ENCODE peak calls at places on chromosomes 11 and 22, in six cellular contexts. G, E, B, I, Q and K are unnamed samples.

GRCh38 chr11:76656571-76657081 is 13.9 kb downstream of the LRRC32 start:
- DNase-seq in G (no peak), E (peak), B (no peak), I (no peak), Q (no peak), K (no peak)

GRCh38 chr22:40323681-40324083 is 22.6 kb upstream of the ADSL start:
- DNase-seq in G (no peak), E (no peak), B (no peak), I (no peak), Q (no peak), K (no peak)

GRCh38 chr11:61963282-61964057 is 4.0 kb downstream of the FTH1 start:
- DNase-seq in G (peak), E (no peak), B (no peak), I (no peak), Q (peak), K (no peak)

GRCh38 chr11:45158891-45159605 is 12.6 kb downstream of the PRDM11 start:
- DNase-seq in G (no peak), E (no peak), B (no peak), I (no peak), Q (no peak), K (no peak)

GRCh38 chr11:115133810-115134209 is 370.4 kb downstream of the CADM1 start:
- DNase-seq in G (no peak), E (no peak), B (no peak), I (no peak), Q (no peak), K (no peak)

GRCh38 chr11:79864882-79865281 is 424.1 kb upstream of the TENM4 start:
- DNase-seq in G (no peak), E (no peak), B (no peak), I (no peak), Q (no peak), K (no peak)

GRCh38 chr11:10751581-10751940 is 515 bp downstream of the CTR9 start:
- DNase-seq in G (no peak), E (no peak), B (no peak), I (no peak), Q (no peak), K (no peak)

GRCh38 chr22:35921777-35922176 is 106.8 kb downstream of the RBFOX2 start:
- DNase-seq in G (peak), E (peak), B (peak), I (peak), Q (peak), K (no peak)

GRCh38 chr11:121591405-121592033 is 138.8 kb upstream of the SORL1-AS1 start:
- DNase-seq in G (peak), E (peak), B (peak), I (peak), Q (peak), K (peak)

GRCh38 chr11:101563166-101563565 is 20.6 kb downstream of the TRPC6 start:
- DNase-seq in G (no peak), E (no peak), B (no peak), I (no peak), Q (no peak), K (no peak)

GRCh38 chr22:22710719-22711531 is 66.5 kb downstream of the GGTLC2 start:
- DNase-seq in G (peak), E (peak), B (peak), I (peak), Q (peak), K (peak)

GRCh38 chr22:38177926-38178604 is 3.6 kb downstream of the PLA2G6 start:
- DNase-seq in G (peak), E (no peak), B (peak), I (peak), Q (peak), K (no peak)

GRCh38 chr22:38041760-38042584 is 15.2 kb upstream of the PICK1 start:
- DNase-seq in G (no peak), E (no peak), B (no peak), I (no peak), Q (no peak), K (no peak)

GRCh38 chr22:31753634-31754471 is at the start of gene DEPDC5:
- DNase-seq in G (peak), E (peak), B (peak), I (peak), Q (peak), K (peak)

GRCh38 chr11:115148101-115148500 is 356.1 kb downstream of the CADM1 start:
- DNase-seq in G (no peak), E (no peak), B (no peak), I (no peak), Q (no peak), K (no peak)

GRCh38 chr11:64225608-64226506 is at the start of the genes NUDT22 and TRPT1:
- DNase-seq in G (peak), E (peak), B (peak), I (peak), Q (peak), K (no peak)

GRCh38 chr11:63869171-63869591 is 30.3 kb downstream of the MARK2 start:
- DNase-seq in G (no peak), E (no peak), B (no peak), I (no peak), Q (peak), K (no peak)

GRCh38 chr11:87280143-87280542 is 242.4 kb downstream of the TMEM135 start:
- DNase-seq in G (no peak), E (no peak), B (no peak), I (no peak), Q (no peak), K (no peak)

GRCh38 chr11:123364145-123364544 is 65.9 kb upstream of the GRAMD1B start:
- DNase-seq in G (no peak), E (no peak), B (peak), I (no peak), Q (no peak), K (no peak)

GRCh38 chr11:1240771-1241170 is 17.9 kb downstream of the MUC5B start:
- DNase-seq in G (no peak), E (no peak), B (no peak), I (no peak), Q (no peak), K (no peak)

GRCh38 chr22:24128631-24129601 is 52.4 kb upstream of the SUSD2 start:
- DNase-seq in G (no peak), E (no peak), B (no peak), I (no peak), Q (no peak), K (no peak)

GRCh38 chr11:63448646-63449045 is 42.3 kb downstream of the PLAAT5 start:
- DNase-seq in G (no peak), E (peak), B (no peak), I (no peak), Q (no peak), K (no peak)

GRCh38 chr11:128862913-128863660 is 4.0 kb downstream of the KCNJ1 start:
- DNase-seq in G (peak), E (no peak), B (no peak), I (peak), Q (no peak), K (no peak)

GRCh38 chr11:22459053-22459452 is 120.9 kb downstream of the SLC17A6 start:
- DNase-seq in G (peak), E (no peak), B (no peak), I (peak), Q (peak), K (no peak)

GRCh38 chr22:46462726-46463371 is 74.6 kb downstream of the CELSR1 start:
- DNase-seq in G (peak), E (no peak), B (no peak), I (peak), Q (peak), K (no peak)

GRCh38 chr22:46380581-46380980 is 45.1 kb downstream of the TRMU start:
- DNase-seq in G (no peak), E (no peak), B (no peak), I (no peak), Q (no peak), K (no peak)

GRCh38 chr22:33842006-33842354 is 78.3 kb downstream of the LARGE1 start:
- DNase-seq in G (no peak), E (no peak), B (no peak), I (no peak), Q (no peak), K (no peak)

GRCh38 chr22:37739000-37739399 is 42.2 kb downstream of the TRIOBP start:
- DNase-seq in G (peak), E (no peak), B (no peak), I (peak), Q (no peak), K (no peak)

GRCh38 chr11:73981051-73981805 is 1.4 kb downstream of the UCP2 start:
- DNase-seq in G (no peak), E (no peak), B (no peak), I (no peak), Q (no peak), K (no peak)

GRCh38 chr11:5123802-5124521 is 14.2 kb downstream of the OR52A5 start:
- DNase-seq in G (peak), E (peak), B (peak), I (peak), Q (peak), K (peak)

GRCh38 chr11:114317738-114318137 is 21.5 kb downstream of the NNMT start:
- DNase-seq in G (peak), E (peak), B (peak), I (peak), Q (no peak), K (no peak)

GRCh38 chr11:12377106-12377823 is at the start of gene PARVA:
- DNase-seq in G (peak), E (peak), B (peak), I (peak), Q (peak), K (peak)

GRCh38 chr11:16891964-16892363 is 122.2 kb downstream of the PLEKHA7 start:
- DNase-seq in G (peak), E (no peak), B (no peak), I (peak), Q (no peak), K (no peak)

GRCh38 chr11:119626197-119626909 is 102.6 kb downstream of the NECTIN1 start:
- DNase-seq in G (no peak), E (peak), B (no peak), I (no peak), Q (no peak), K (no peak)

GRCh38 chr11:113329725-113330124 is 15.3 kb downstream of the TTC12 start:
- DNase-seq in G (no peak), E (no peak), B (no peak), I (no peak), Q (no peak), K (no peak)

GRCh38 chr22:32775957-32776356 is 25.5 kb upstream of the TIMP3 start:
- DNase-seq in G (no peak), E (no peak), B (no peak), I (no peak), Q (no peak), K (no peak)

GRCh38 chr22:23578306-23578705 is 1.8 kb downstream of the IGLL1 start:
- DNase-seq in G (no peak), E (no peak), B (no peak), I (no peak), Q (no peak), K (no peak)

GRCh38 chr11:73178681-73179080 is 36.6 kb upstream of the FCHSD2 start:
- DNase-seq in G (no peak), E (no peak), B (no peak), I (no peak), Q (no peak), K (no peak)

GRCh38 chr11:7892751-7893356 is 38.2 kb downstream of the OR10A6 start:
- DNase-seq in G (peak), E (no peak), B (peak), I (peak), Q (peak), K (no peak)

DNA sequence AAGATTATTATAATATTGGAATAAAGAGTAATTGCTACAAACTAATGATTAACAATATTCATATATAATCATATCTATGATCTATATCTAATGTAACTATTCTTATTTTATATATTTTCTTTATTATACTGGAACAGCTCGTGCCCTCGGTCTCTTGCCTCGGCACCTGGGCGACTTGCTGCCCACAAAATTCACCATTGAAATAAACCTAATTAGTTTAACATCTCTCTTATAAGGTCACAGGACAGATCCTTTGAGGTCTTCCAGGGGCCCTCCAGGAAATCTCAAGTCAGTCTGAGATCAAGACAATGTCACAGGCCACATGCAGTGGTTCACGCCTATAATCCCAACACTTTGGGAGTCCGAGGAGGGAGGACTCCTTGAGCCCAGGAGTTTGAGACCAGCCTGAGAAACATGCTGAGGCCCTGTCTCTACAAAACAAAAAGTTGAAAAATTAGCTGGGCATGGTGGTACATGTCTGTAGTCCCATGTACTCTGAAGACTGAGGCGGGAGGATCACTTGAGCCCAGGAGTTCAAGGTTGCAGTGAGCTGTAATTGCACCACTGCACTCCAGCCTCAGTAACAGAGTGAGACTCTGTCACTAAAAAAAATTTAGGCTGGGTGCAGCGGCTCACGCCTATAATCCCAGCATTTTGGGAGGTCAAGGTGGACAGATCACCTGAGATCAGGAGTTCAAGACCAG is 6.6 kb upstream of the TXNRD2 start:
- DNase-seq in G (no peak), E (no peak), B (no peak), I (no peak), Q (no peak), K (no peak)
- H3K14ac ChIP-seq in G (peak), E (no peak), B (no peak), I (no peak), Q (no peak), K (no peak)

DNA sequence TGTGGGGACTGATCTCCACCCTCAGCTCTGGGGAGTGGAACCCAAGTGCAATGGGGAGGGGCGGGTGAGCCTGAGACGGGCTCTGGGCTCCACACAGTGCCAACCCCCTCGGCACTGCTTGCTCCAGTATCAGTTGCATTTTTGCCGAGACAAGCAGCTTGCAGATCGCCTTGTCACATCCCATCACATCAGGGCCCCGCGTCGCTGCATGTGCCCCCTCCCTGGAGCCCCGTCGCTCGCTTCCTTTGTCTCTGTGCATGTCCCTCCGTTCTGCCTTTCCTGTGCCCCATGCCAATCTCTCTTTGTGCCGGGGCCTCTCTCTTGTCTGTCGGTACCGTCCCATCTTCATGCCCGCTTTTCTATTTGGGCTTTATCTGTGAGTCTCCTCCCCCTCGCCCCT is 202.1 kb downstream of the CEP164 start:
- DNase-seq in G (no peak), E (no peak), B (no peak), I (no peak), Q (no peak), K (no peak)
- H3K14ac ChIP-seq in G (no peak), E (no peak), B (peak), I (no peak), Q (no peak), K (no peak)

DNA sequence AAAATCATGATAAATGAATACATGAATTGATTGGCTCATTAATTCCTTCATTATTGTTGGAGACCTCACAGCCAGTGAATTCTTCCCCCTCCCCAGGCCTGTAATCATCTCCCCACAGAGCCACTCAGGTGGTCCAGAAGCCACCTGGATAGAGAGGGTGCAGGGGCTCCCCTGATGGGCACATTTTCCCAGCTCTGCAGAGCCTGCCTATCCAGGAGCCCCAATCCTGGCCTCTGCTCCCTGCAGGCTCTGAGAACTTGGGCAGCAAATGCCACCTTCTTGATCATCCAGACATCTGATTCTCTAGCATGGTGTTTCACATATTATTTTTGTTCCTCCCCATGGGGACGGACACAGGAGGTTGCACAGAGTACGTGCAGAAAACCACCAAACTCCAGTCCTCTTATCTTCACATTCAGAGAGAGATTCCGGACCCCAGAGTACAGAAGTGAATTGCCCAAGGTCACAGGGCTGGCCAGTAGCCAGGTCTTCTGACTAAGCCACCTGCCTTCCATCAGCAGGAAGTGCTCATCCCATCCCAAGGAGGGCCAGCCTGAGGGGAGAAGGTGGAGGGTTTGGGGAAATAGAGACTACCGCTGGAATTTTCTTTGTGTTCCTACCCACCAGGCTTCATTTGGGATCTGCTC is 348.0 kb downstream of the BUD13 start:
- DNase-seq in G (no peak), E (no peak), B (no peak), I (no peak), Q (no peak), K (no peak)
- H3K14ac ChIP-seq in G (no peak), E (no peak), B (no peak), I (no peak), Q (no peak), K (no peak)

GRCh38 chr11:97742717-97743116 is 1278.0 kb upstream of the CNTN5 start:
- DNase-seq in G (peak), E (no peak), B (no peak), I (peak), Q (no peak), K (no peak)

GRCh38 chr11:97739892-97740782 is 1280.6 kb upstream of the CNTN5 start:
- DNase-seq in G (peak), E (no peak), B (no peak), I (peak), Q (no peak), K (no peak)

GRCh38 chr11:97745515-97746050 is 1275.2 kb upstream of the CNTN5 start:
- DNase-seq in G (no peak), E (no peak), B (no peak), I (no peak), Q (no peak), K (no peak)

GRCh38 chr11:97740783-97741151 is 1280.0 kb upstream of the CNTN5 start:
- DNase-seq in G (no peak), E (no peak), B (no peak), I (no peak), Q (no peak), K (no peak)

GRCh38 chr11:97743205-97743742 is 1277.5 kb upstream of the CNTN5 start:
- DNase-seq in G (peak), E (no peak), B (no peak), I (peak), Q (no peak), K (no peak)
- H3K14ac ChIP-seq in G (no peak), E (no peak), B (no peak), I (no peak), Q (no peak), K (no peak)

GRCh38 chr22:48553119-48553518 is 1274.6 kb downstream of the BRD1 start:
- DNase-seq in G (no peak), E (no peak), B (no peak), I (no peak), Q (no peak), K (no peak)

GRCh38 chr22:48553694-48554308 is 1273.9 kb downstream of the BRD1 start:
- DNase-seq in G (no peak), E (no peak), B (no peak), I (no peak), Q (no peak), K (no peak)

GRCh38 chr22:48551716-48552268 is 1275.9 kb downstream of the BRD1 start:
- DNase-seq in G (no peak), E (no peak), B (no peak), I (no peak), Q (no peak), K (no peak)

GRCh38 chr22:48548391-48548790 is 1279.3 kb downstream of the BRD1 start:
- DNase-seq in G (no peak), E (no peak), B (no peak), I (no peak), Q (no peak), K (no peak)

GRCh38 chr22:48551061-48551460 is 1276.6 kb downstream of the BRD1 start:
- DNase-seq in G (no peak), E (no peak), B (no peak), I (no peak), Q (no peak), K (no peak)
- H3K14ac ChIP-seq in G (no peak), E (no peak), B (no peak), I (no peak), Q (no peak), K (no peak)

DNA sequence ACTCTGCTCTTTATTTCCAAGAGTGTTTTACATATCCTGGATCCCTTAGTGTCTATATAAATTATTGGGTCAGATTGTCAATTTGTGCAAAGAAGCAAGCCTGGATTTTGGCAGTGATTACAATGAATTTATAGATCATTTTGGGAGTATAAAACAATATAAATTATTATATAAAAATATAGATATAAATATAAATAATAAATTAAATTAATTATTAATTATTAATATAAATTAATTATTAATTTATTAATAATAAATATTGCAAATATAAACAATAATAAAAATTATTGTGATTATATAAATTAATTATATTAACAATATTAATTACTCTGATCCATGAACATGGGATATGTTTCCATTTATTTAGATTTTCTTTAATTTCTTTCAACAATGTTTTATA is 32.5 kb downstream of the RTL6 start:
- DNase-seq in G (no peak), E (no peak), B (no peak), I (no peak), Q (no peak), K (no peak)
- H3K14ac ChIP-seq in G (no peak), E (no peak), B (no peak), I (no peak), Q (no peak), K (no peak)

DNA sequence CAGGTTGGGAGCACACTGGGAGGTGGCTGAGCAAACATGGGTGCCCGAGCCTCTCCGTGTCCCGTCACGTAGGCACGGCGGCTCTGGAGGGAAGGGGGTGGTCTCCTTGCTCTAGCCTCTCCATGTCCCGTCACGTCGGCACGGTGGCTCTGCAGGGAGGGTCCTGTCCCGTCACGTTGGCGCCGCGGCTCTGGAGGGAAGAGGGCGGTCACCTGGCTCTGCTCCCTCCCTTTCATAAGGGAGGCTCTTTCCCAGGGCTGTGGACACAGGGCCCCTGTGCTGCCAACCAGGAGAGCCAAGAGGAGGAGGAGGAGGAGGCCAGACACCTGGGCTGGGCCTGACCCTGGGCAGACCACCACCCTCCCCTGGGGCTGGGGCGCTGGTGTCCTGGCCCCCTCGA is 1173.7 kb downstream of the BRD1 start:
- DNase-seq in G (no peak), E (no peak), B (no peak), I (no peak), Q (no peak), K (no peak)
- H3K14ac ChIP-seq in G (no peak), E (no peak), B (no peak), I (no peak), Q (no peak), K (no peak)